ENCODE peak calls at places on chromosomes 1 and 21, in ten cellular contexts. A is sciatic nerve, W is LHCN-M2, E is kidney, Z is lower leg skin, R is ELR, S is WERI-Rb-1, L is A172, Q is fibroblast of the aortic adventitia, G is mammary epithelial cell. I is an unnamed sample.

GRCh38 chr1:43991476-43992231 is at the start of gene CCDC24:
- DNase-seq in R (peak), E (peak), A (peak), G (peak), L (peak), S (peak), W (peak), Z (peak), Q (peak), I (peak)

GRCh38 chr1:66998972-66999371 is 55.0 kb downstream of the SLC35D1 start:
- DNase-seq in E (no peak), W (peak), A (no peak), Z (no peak), R (no peak), S (no peak), Q (no peak), G (peak), L (no peak), I (no peak)

GRCh38 chr21:29025328-29025713 is 853 bp downstream of the USP16 start:
- DNase-seq in Q (no peak), G (peak), A (no peak), Z (no peak), E (no peak), R (peak), L (peak), S (no peak), W (peak), I (no peak)

GRCh38 chr1:9025474-9025873 is 749 bp downstream of the SLC2A7 start:
- DNase-seq in S (no peak), Q (no peak), R (no peak), G (no peak), E (no peak), A (no peak), Z (no peak), W (peak), L (no peak), I (no peak)

GRCh38 chr1:66137235-66137634 is 344.5 kb downstream of the PDE4B start:
- DNase-seq in G (no peak), S (no peak), L (no peak), Q (no peak), W (peak), E (no peak), A (no peak), Z (no peak), R (peak), I (no peak)

GRCh38 chr1:68644521-68644920 is 147.6 kb upstream of the DEPDC1 start:
- DNase-seq in Q (no peak), L (no peak), E (no peak), W (no peak), G (peak), Z (no peak), A (no peak), R (no peak), S (no peak), I (no peak)

GRCh38 chr1:91891969-91892368 is 6.0 kb upstream of the TGFBR3 start:
- DNase-seq in A (no peak), S (no peak), W (no peak), L (peak), Q (no peak), G (no peak), R (peak), Z (no peak), E (no peak), I (no peak)

GRCh38 chr21:45016491-45017375 is 57.6 kb upstream of the ADARB1 start:
- DNase-seq in E (peak), L (no peak), Z (no peak), Q (no peak), W (no peak), S (peak), R (no peak), G (no peak), A (peak), I (no peak)

GRCh38 chr21:42666023-42666747 is 12.8 kb downstream of the PDE9A start:
- DNase-seq in Q (no peak), R (no peak), W (no peak), G (no peak), E (peak), L (peak), A (no peak), Z (no peak), S (no peak), I (no peak)

GRCh38 chr1:239719642-239720258 is 333.4 kb downstream of the CHRM3 start:
- DNase-seq in Q (no peak), S (no peak), L (no peak), A (no peak), Z (no peak), E (no peak), G (no peak), W (no peak), R (peak), I (peak)

GRCh38 chr1:231720652-231721325 is 94.2 kb downstream of the DISC1 start:
- DNase-seq in G (no peak), Q (no peak), R (no peak), E (no peak), L (no peak), S (no peak), Z (no peak), A (no peak), W (no peak), I (no peak)

GRCh38 chr21:46128983-46129571 is 26.3 kb downstream of the FTCD start:
- DNase-seq in Q (no peak), S (no peak), A (peak), Z (no peak), R (no peak), W (no peak), E (peak), G (no peak), L (no peak), I (no peak)

GRCh38 chr1:832136-832535 is 91.6 kb upstream of the SAMD11 start:
- DNase-seq in A (no peak), L (no peak), W (no peak), R (no peak), Q (no peak), E (no peak), S (peak), G (no peak), Z (no peak), I (no peak)

GRCh38 chr21:45448810-45449657 is 44.1 kb downstream of the COL18A1 start:
- DNase-seq in L (no peak), Q (no peak), S (no peak), E (peak), G (no peak), W (no peak), Z (no peak), A (no peak), R (no peak), I (no peak)

GRCh38 chr1:50959303-50959912 is 659 bp downstream of the FAF1 start:
- DNase-seq in Z (no peak), L (peak), W (peak), S (peak), G (peak), A (no peak), E (no peak), Q (peak), R (peak), I (peak)

GRCh38 chr1:31182352-31182751 is 57.3 kb downstream of the NKAIN1 start:
- DNase-seq in R (peak), S (no peak), W (peak), A (peak), E (peak), Z (peak), G (peak), L (peak), Q (peak), I (peak)

GRCh38 chr1:77412069-77412793 is 130.4 kb downstream of the AK5 start:
- DNase-seq in E (no peak), W (peak), R (peak), L (peak), Z (no peak), G (peak), A (no peak), Q (peak), S (no peak), I (peak)

GRCh38 chr1:63624911-63625310 is 31.7 kb downstream of the PGM1 start:
- DNase-seq in R (peak), Z (no peak), E (no peak), Q (peak), A (no peak), W (peak), S (no peak), L (peak), G (no peak), I (no peak)

GRCh38 chr1:79128726-79129125 is 122.2 kb upstream of the ADGRL4 start:
- DNase-seq in Z (no peak), Q (peak), A (no peak), R (peak), S (no peak), G (peak), E (no peak), W (peak), L (peak), I (peak)

GRCh38 chr1:27483659-27484058 is 6.3 kb downstream of the WASF2 start:
- DNase-seq in Q (no peak), S (no peak), E (no peak), R (no peak), A (no peak), W (no peak), L (no peak), Z (no peak), G (no peak), I (no peak)

GRCh38 chr1:212155219-212155618 is 119.7 kb downstream of the DTL start:
- DNase-seq in W (no peak), R (no peak), L (no peak), E (no peak), Z (no peak), Q (no peak), A (no peak), S (no peak), G (no peak), I (no peak)

GRCh38 chr1:153827168-153827964 is 52.2 kb downstream of the SLC27A3 start:
- DNase-seq in L (no peak), A (no peak), G (no peak), Z (no peak), W (no peak), E (no peak), S (no peak), Q (no peak), R (peak), I (no peak)

GRCh38 chr1:11253226-11253625 is 9.1 kb downstream of the MTOR start:
- DNase-seq in L (no peak), G (no peak), W (no peak), R (no peak), Q (no peak), E (no peak), Z (no peak), A (no peak), S (no peak), I (no peak)

GRCh38 chr1:226943927-226944326 is 3.8 kb downstream of the COQ8A start:
- DNase-seq in W (no peak), R (no peak), G (no peak), Q (no peak), A (no peak), E (no peak), Z (no peak), L (no peak), S (no peak), I (no peak)

GRCh38 chr1:54153548-54154439 is 994 bp upstream of the CDCP2 start:
- DNase-seq in G (peak), Q (peak), L (peak), E (no peak), A (peak), W (peak), R (peak), Z (peak), S (peak), I (peak)

GRCh38 chr21:46124083-46124925 is 26.4 kb downstream of the COL6A2 start:
- DNase-seq in Z (no peak), E (peak), R (no peak), S (peak), G (no peak), L (no peak), Q (no peak), A (peak), W (no peak), I (no peak)

I was measured in H4.